ENCODE peak calls at places on chromosomes 7 and 10, in five cellular contexts. M is fibroblast of pulmonary artery, L is kidney epithelial cell, I is H1, O is lung. C is an unnamed sample.
A peak's percentile ranks its signal among the peaks of the same experiment; 100 is the strongest.

GRCh38 chr7:151614019-151614418 is 94.3 kb upstream of the RHEB start:
- DNase-seq in I (no peak), O (no peak), M (no peak), L (no peak), C (no peak)

GRCh38 chr7:130641497-130641896 is 27.1 kb downstream of the COPG2 start:
- DNase-seq in M (no peak), O (no peak), L (no peak), I (no peak), C (no peak)

GRCh38 chr10:74460812-74461211 is 309.8 kb downstream of the ADK start:
- DNase-seq in M (peak; percentile 44), I (no peak), L (no peak), O (no peak), C (no peak)

GRCh38 chr7:131919920-131920709 is 363.7 kb upstream of the PODXL start:
- DNase-seq in I (no peak), O (no peak), L (no peak), M (no peak), C (no peak)

GRCh38 chr10:86652361-86653202 is 1.8 kb upstream of the OPN4 start:
- DNase-seq in M (no peak), L (no peak), O (no peak), I (no peak), C (peak; percentile 37)

GRCh38 chr7:98469088-98469487 is 68.2 kb upstream of the BAIAP2L1 start:
- DNase-seq in L (no peak), O (no peak), M (no peak), I (no peak), C (no peak)

GRCh38 chr7:106108988-106109387 is 3.1 kb downstream of the SYPL1 start:
- DNase-seq in I (no peak), O (no peak), L (no peak), M (peak; percentile 13), C (no peak)

GRCh38 chr7:78095549-78095948 is 297.0 kb downstream of the PHTF2 start:
- DNase-seq in L (no peak), I (no peak), M (peak; percentile 71), O (no peak), C (peak; percentile 65)

GRCh38 chr7:44541028-44541869 is at the start of gene NPC1L1:
- DNase-seq in M (no peak), I (peak; percentile 42), L (no peak), O (no peak), C (no peak)

GRCh38 chr10:47048533-47048905 is 137.3 kb downstream of the PTPN20 start:
- DNase-seq in I (no peak), O (no peak), M (peak; percentile 32), L (no peak), C (peak; percentile 9)

GRCh38 chr10:97101166-97101940 is 84.4 kb downstream of the SLIT1 start:
- DNase-seq in I (no peak), L (no peak), M (no peak), O (no peak), C (no peak)

GRCh38 chr10:123519861-123520260 is 146.3 kb upstream of the GPR26 start:
- DNase-seq in I (peak; percentile 40), L (no peak), O (no peak), M (no peak), C (no peak)

GRCh38 chr10:104337985-104338735 is at the start of gene ITPRIP:
- DNase-seq in M (peak; percentile 93), L (no peak), I (peak; percentile 82), O (peak; percentile 78), C (peak; percentile 93)

GRCh38 chr7:1438821-1439220 is 20.4 kb downstream of the MICALL2 start:
- DNase-seq in I (no peak), O (no peak), L (no peak), M (no peak), C (no peak)

GRCh38 chr7:155590215-155591023 is 44.1 kb upstream of the CNPY1 start:
- DNase-seq in M (peak; percentile 53), I (no peak), L (no peak), O (peak; percentile 78), C (peak; percentile 33)

GRCh38 chr10:87579563-87579962 is 74.9 kb downstream of the MINPP1 start:
- DNase-seq in I (no peak), L (no peak), O (no peak), M (peak; percentile 9), C (peak; percentile 45)

GRCh38 chr7:22782616-22783232 is 39.9 kb downstream of the TOMM7 start:
- DNase-seq in L (no peak), I (peak; percentile 88), O (peak; percentile 72), M (peak; percentile 58), C (peak; percentile 77)

GRCh38 chr7:102985176-102985783 is 72.5 kb downstream of the LRRC17 start:
- DNase-seq in M (peak; percentile 31), I (no peak), O (no peak), L (no peak), C (peak; percentile 37)

GRCh38 chr10:34941471-34942357 is 126.6 kb upstream of the PARD3 start:
- DNase-seq in I (no peak), M (peak; percentile 48), L (peak; percentile 61), O (no peak), C (peak; percentile 18)

GRCh38 chr10:17216217-17216900 is 11.7 kb upstream of the VIM start:
- DNase-seq in M (peak; percentile 99), I (no peak), L (peak; percentile 100), O (no peak), C (peak; percentile 99)

GRCh38 chr10:70130878-70131559 is 1.6 kb downstream of the AIFM2 start:
- DNase-seq in O (no peak), I (no peak), M (peak; percentile 88), L (no peak), C (peak; percentile 86)

GRCh38 chr10:63977329-63977923 is 456.2 kb downstream of the REEP3 start:
- DNase-seq in M (peak; percentile 52), L (peak; percentile 1), I (peak; percentile 59), O (peak; percentile 41), C (peak; percentile 40)

GRCh38 chr10:78868861-78869260 is 199.9 kb upstream of the ZMIZ1 start:
- DNase-seq in O (peak; percentile 28), L (no peak), M (no peak), I (peak; percentile 27), C (no peak)

GRCh38 chr7:45193868-45194267 is 36.3 kb downstream of the RAMP3 start:
- DNase-seq in M (no peak), I (no peak), L (no peak), O (no peak), C (no peak)

GRCh38 chr10:68562666-68563522 is 2.8 kb downstream of the TET1 start:
- DNase-seq in L (no peak), M (peak; percentile 56), O (no peak), I (no peak), C (peak; percentile 63)

GRCh38 chr7:27188666-27189559 is 3.9 kb upstream of the HOXA11 start:
- DNase-seq in I (peak; percentile 68), M (peak; percentile 47), L (no peak), O (no peak), C (peak; percentile 38)

GRCh38 chr7:34750209-34750608 is 92.2 kb downstream of the NPSR1 start:
- DNase-seq in O (no peak), L (no peak), I (no peak), M (no peak), C (no peak)

GRCh38 chr7:135291809-135292253 is 58.2 kb downstream of the STRA8 start:
- DNase-seq in L (peak; percentile 96), I (no peak), M (peak; percentile 69), O (no peak), C (peak; percentile 98)

GRCh38 chr7:141014091-141014490 is 661 bp downstream of the MRPS33 start:
- DNase-seq in L (no peak), I (no peak), O (no peak), M (peak; percentile 57), C (no peak)

GRCh38 chr10:101063548-101064414 is 2.0 kb downstream of the KAZALD1 start:
- DNase-seq in O (no peak), I (no peak), M (no peak), L (no peak), C (no peak)
- H3K4me3 ChIP-seq in O (no peak overlapping the region), I (no peak overlapping the region), M (no peak overlapping the region), L (no peak overlapping the region), C (no peak overlapping the region)

DNA sequence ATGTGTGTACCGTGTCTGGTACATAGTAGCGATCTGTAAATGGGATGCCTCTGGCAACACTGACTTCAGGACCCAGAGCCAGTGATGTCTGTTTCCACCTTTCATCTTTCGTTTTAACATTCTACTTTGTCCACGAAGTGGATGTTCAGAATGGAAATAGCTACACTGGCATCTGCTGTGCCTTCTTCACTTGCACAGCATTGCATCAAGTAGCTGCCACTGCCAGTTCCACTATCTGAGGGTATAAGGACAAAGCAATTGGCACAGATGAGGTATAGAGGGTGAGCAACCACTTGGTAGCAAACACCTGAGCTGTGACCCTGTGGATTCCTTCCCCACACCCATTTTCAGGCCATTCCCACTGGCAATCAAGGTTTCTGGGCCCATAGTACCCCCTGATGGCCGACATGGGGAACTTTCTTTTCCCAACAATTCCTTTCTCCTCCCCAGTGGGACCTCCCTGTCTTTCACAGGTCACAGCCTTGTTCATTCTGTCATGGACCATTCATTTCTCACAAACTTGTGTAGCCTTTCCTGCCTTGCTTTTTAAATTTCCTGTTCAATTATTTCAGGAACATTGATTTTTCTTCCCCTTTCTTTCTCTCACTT is 4.0 kb downstream of the ITGA8 start:
- DNase-seq in I (no peak), O (no peak), M (peak; percentile 30), L (no peak), C (peak; percentile 20)
- TF ChIP-seq CTCF in I (peak; percentile 75), O (peak; percentile 23), M (peak; percentile 58), L (peak; percentile 35), C (peak; percentile 46)

GRCh38 chr10:122421054-122421625 is 33.3 kb upstream of the ARMS2 start:
- DNase-seq in I (no peak), O (no peak), L (no peak), M (no peak), C (no peak)
- H3K4me3 ChIP-seq in I (no peak overlapping the region), O (no peak overlapping the region), L (no peak overlapping the region), M (no peak overlapping the region), C (no peak overlapping the region)

GRCh38 chr10:113060221-113061053 is 110.4 kb downstream of the TCF7L2 start:
- DNase-seq in I (no peak), L (no peak), M (peak; percentile 36), O (no peak), C (peak; percentile 57)
- TF ChIP-seq CTCF in I (no peak), L (no peak), M (no peak), O (no peak), C (no peak)

DNA sequence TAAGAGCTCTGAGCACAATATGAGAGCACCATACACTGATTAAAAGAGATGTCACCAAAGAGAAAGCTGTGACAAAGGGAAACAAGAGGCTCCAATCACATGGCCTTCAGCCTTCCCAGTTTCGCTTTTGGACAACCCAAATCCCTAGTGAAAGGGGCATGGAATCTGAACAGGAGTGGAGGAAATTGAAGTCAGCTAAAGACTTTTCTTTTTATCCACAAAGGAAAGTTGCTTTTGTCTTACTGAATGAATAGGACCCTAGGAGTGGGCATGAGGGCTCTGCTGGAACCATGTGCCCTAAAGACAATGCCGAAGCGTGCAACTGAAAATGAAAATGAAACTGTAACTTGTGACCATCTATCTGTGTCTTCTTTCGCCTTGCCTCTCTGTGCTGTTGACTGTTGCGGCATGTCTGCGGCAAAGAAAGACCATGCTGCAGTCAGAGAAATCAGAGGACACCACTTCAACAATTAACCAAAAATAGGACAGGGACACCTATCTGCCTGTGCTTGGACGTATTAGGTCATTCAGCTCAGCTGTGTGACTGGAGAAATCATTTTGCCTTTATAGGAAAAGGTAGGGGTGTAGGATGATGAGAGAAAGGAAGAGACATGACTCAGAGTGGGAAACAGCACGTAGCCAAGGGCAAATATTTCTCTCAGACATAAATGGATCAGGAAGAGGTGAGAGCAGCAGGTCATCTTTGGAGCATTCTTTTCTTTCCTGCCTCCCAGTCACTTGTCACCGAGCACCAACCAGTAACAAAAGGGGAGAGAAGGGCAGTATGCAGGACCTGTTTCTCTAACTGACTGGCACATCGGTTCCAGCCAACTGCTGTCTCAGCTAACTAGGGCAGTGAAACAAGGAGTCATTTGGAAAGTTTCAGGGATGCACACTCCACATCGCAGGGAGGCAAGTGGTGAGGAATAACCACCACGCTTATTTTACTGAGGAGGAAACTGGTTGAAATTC is 12.3 kb downstream of the CAV2 start:
- DNase-seq in L (no peak), I (no peak), M (peak; percentile 57), O (no peak), C (peak; percentile 37)
- H3K4me3 ChIP-seq in L (no peak overlapping the region), I (no peak overlapping the region), M (peak overlapping the region; percentile 17), O (peak overlapping the region; percentile 20), C (peak overlapping the region; percentile 1)

C was measured in cardiac fibroblast.